ENCODE peak calls at places on chromosomes 1 and 21, in nine cellular contexts. K is body of pancreas, O is uterus, W is brain microvascular endothelial cell, R is A673, V is BE2C, P is PC-3, B is K562, H is left lung. D is an unnamed sample. For H3K27me3, the result is how much of the 10 kb centered on the place peaks cover.

GRCh38 chr1:147700042-147700711 is 29.9 kb upstream of the ACP6 start:
- DNase-seq in H (no peak), W (peak), R (peak), P (peak), K (peak), O (peak), V (peak), B (peak), D (peak)

GRCh38 chr1:217780993-217781392 is 149.8 kb downstream of the SPATA17 start:
- DNase-seq in W (no peak), H (no peak), K (no peak), O (no peak), B (no peak), P (peak), V (no peak), R (peak), D (no peak)

GRCh38 chr1:156644640-156645039 is 2.7 kb downstream of the BCAN start:
- DNase-seq in P (no peak), O (no peak), B (no peak), K (no peak), V (no peak), W (no peak), H (no peak), R (no peak), D (no peak)

GRCh38 chr1:155080250-155081228 is 1.9 kb downstream of the EFNA3 start:
- DNase-seq in O (no peak), B (peak), H (peak), K (no peak), P (peak), R (peak), V (peak), W (no peak), D (no peak)

GRCh38 chr21:45982758-45983731 is 1.5 kb downstream of the COL6A1 start:
- DNase-seq in K (peak), P (peak), H (peak), W (no peak), B (no peak), R (no peak), O (peak), V (peak), D (no peak)

GRCh38 chr1:181504294-181505115 is 21.2 kb downstream of the CACNA1E start:
- DNase-seq in P (peak), R (peak), H (no peak), O (no peak), B (peak), V (peak), K (no peak), W (peak), D (peak)

GRCh38 chr1:53285969-53286760 is 41.7 kb downstream of the LRP8 start:
- DNase-seq in B (no peak), V (no peak), R (no peak), H (no peak), W (no peak), P (no peak), O (no peak), K (no peak), D (no peak)

GRCh38 chr1:67060811-67061218 is 6.9 kb upstream of the SLC35D1 start:
- DNase-seq in V (no peak), R (peak), B (no peak), O (no peak), W (peak), K (peak), P (peak), H (no peak), D (no peak)

GRCh38 chr1:173545688-173546087 is 57.2 kb downstream of the SLC9C2 start:
- DNase-seq in K (no peak), B (no peak), V (no peak), P (peak), H (no peak), W (no peak), O (no peak), R (no peak), D (no peak)

GRCh38 chr1:203643213-203644045 is 16.8 kb downstream of the ATP2B4 start:
- DNase-seq in B (no peak), R (no peak), H (no peak), K (no peak), O (no peak), W (peak), P (no peak), V (no peak), D (peak)

GRCh38 chr1:224082146-224082545 is 31.8 kb upstream of the FBXO28 start:
- DNase-seq in P (no peak), H (no peak), B (no peak), O (no peak), V (no peak), K (no peak), W (peak), R (peak), D (no peak)

GRCh38 chr1:235006132-235006721 is 122.4 kb downstream of the TOMM20 start:
- DNase-seq in K (no peak), O (no peak), V (no peak), R (no peak), P (no peak), H (no peak), W (no peak), B (no peak), D (no peak)

GRCh38 chr1:26017606-26018005 is 4.0 kb upstream of the EXTL1 start:
- DNase-seq in O (peak), H (no peak), P (no peak), K (no peak), B (no peak), V (no peak), R (no peak), W (no peak), D (peak)

GRCh38 chr1:22190731-22191130 is 47.8 kb upstream of the WNT4 start:
- DNase-seq in O (no peak), V (no peak), P (no peak), B (no peak), W (no peak), H (no peak), R (no peak), K (no peak), D (no peak)

GRCh38 chr1:240399381-240399780 is 212.6 kb downstream of the GREM2 start:
- DNase-seq in R (peak), K (no peak), V (no peak), P (peak), H (no peak), W (peak), B (no peak), O (peak), D (peak)

GRCh38 chr1:62286778-62287224 is 32.4 kb downstream of the KANK4 start:
- DNase-seq in O (no peak), H (no peak), P (peak), V (no peak), K (peak), R (peak), W (no peak), B (no peak), D (peak)

GRCh38 chr1:21449906-21450305 is 10.0 kb downstream of the NBPF3 start:
- DNase-seq in O (no peak), R (no peak), H (no peak), W (no peak), V (no peak), B (no peak), K (no peak), P (no peak), D (peak)

GRCh38 chr21:25456672-25457071 is 150.6 kb downstream of the MRPL39 start:
- DNase-seq in R (no peak), K (peak), W (peak), B (no peak), O (no peak), P (peak), H (no peak), V (no peak), D (peak)

GRCh38 chr1:150578278-150579109 is 916 bp downstream of the MCL1 start:
- DNase-seq in W (peak), B (peak), P (peak), O (peak), K (peak), H (no peak), V (peak), R (peak), D (peak)

GRCh38 chr21:39546522-39546921 is 66.2 kb upstream of the B3GALT5 start:
- DNase-seq in V (no peak), K (no peak), P (no peak), O (no peak), H (no peak), R (no peak), B (no peak), W (no peak), D (no peak)

GRCh38 chr1:1260843-1261560 is 12.7 kb downstream of the UBE2J2 start:
- DNase-seq in V (no peak), H (no peak), W (no peak), O (no peak), R (no peak), B (no peak), K (no peak), P (no peak), D (no peak)

GRCh38 chr1:43421396-43421795 is 31.7 kb downstream of the SZT2 start:
- DNase-seq in K (no peak), V (no peak), R (no peak), W (no peak), B (no peak), H (no peak), O (no peak), P (no peak), D (no peak)

GRCh38 chr21:38352536-38353219 is 95.9 kb downstream of the KCNJ15 start:
- DNase-seq in K (peak), V (peak), W (peak), P (peak), B (peak), O (no peak), R (peak), H (no peak), D (peak)

GRCh38 chr1:177811461-177811860 is 158.4 kb downstream of the SEC16B start:
- DNase-seq in K (no peak), R (no peak), O (no peak), W (no peak), P (no peak), V (no peak), B (no peak), H (no peak), D (peak)

GRCh38 chr1:192057766-192058165 is 100.5 kb upstream of the RGS18 start:
- DNase-seq in K (no peak), W (no peak), P (no peak), R (no peak), B (no peak), O (no peak), V (no peak), H (no peak), D (no peak)

GRCh38 chr1:93874025-93874651 is 4.9 kb downstream of the DNTTIP2 start:
- DNase-seq in O (no peak), R (peak), K (no peak), W (peak), V (no peak), P (peak), H (no peak), B (no peak), D (peak)

GRCh38 chr21:39313457-39314154 is at the start of gene BRWD1:
- DNase-seq in V (peak), O (peak), R (peak), K (peak), P (peak), B (peak), W (peak), H (peak), D (peak)

GRCh38 chr1:165666152-165666551 is 32.2 kb downstream of the ALDH9A1 start:
- DNase-seq in V (no peak), H (no peak), W (no peak), B (no peak), O (no peak), P (no peak), K (no peak), R (no peak), D (peak)

GRCh38 chr1:61152706-61153105 is 70.3 kb downstream of the NFIA start:
- DNase-seq in V (no peak), R (no peak), H (no peak), P (no peak), K (peak), W (no peak), B (no peak), O (no peak), D (no peak)

GRCh38 chr1:172719694-172720138 is 60.8 kb downstream of the FASLG start:
- DNase-seq in W (peak), K (no peak), R (peak), P (peak), H (no peak), V (no peak), B (peak), O (no peak), D (peak)

GRCh38 chr1:151309851-151310323 is 17.3 kb downstream of the PI4KB start:
- DNase-seq in V (peak), W (peak), P (no peak), R (no peak), B (no peak), O (peak), K (no peak), H (no peak), D (peak)

GRCh38 chr1:25028910-25029599 is 99.0 kb upstream of the RUNX3 start:
- DNase-seq in O (no peak), B (no peak), H (no peak), W (no peak), P (no peak), K (no peak), R (no peak), V (no peak), D (no peak)

GRCh38 chr1:226066415-226067077 is 4.0 kb downstream of the H3-3A start:
- DNase-seq in P (no peak), W (peak), K (no peak), V (no peak), R (peak), H (no peak), B (no peak), O (no peak), D (no peak)

GRCh38 chr1:28039341-28039740 is 49.1 kb downstream of the EYA3 start:
- DNase-seq in R (no peak), O (no peak), V (no peak), H (no peak), B (no peak), K (no peak), W (no peak), P (no peak), D (no peak)

GRCh38 chr1:94936861-94937620 is 10.1 kb upstream of the CNN3 start:
- DNase-seq in H (no peak), R (no peak), O (no peak), V (no peak), K (no peak), P (no peak), W (no peak), B (no peak), D (no peak)

GRCh38 chr1:28091043-28091781 is 2.8 kb upstream of the EYA3 start:
- DNase-seq in W (peak), O (peak), R (peak), V (peak), H (no peak), K (peak), B (peak), P (peak), D (peak)

GRCh38 chr1:116239916-116240315 is 128.7 kb downstream of the MAB21L3 start:
- DNase-seq in B (no peak), P (no peak), O (no peak), V (no peak), R (no peak), H (no peak), W (no peak), K (no peak), D (no peak)

GRCh38 chr1:39387452-39387851 is 104.0 kb upstream of the BMP8A start:
- DNase-seq in R (no peak), H (no peak), W (peak), K (no peak), B (peak), O (no peak), V (no peak), P (peak), D (no peak)
- TF ChIP-seq CTCF in R (peak), H (no peak), W (peak), K (no peak), B (peak), O (no peak), V (peak), P (peak), D (peak)

GRCh38 chr1:214571281-214571680 is 19.9 kb upstream of the PTPN14 start:
- DNase-seq in V (no peak), H (no peak), K (no peak), P (no peak), O (no peak), B (no peak), W (no peak), R (no peak), D (no peak)

GRCh38 chr1:214567481-214567980 is 16.1 kb upstream of the PTPN14 start:
- DNase-seq in R (no peak), O (no peak), V (no peak), H (no peak), K (no peak), W (no peak), B (no peak), P (no peak), D (no peak)

GRCh38 chr1:214570442-214570841 is 19.0 kb upstream of the PTPN14 start:
- DNase-seq in P (peak), R (no peak), O (no peak), B (no peak), W (peak), V (no peak), H (no peak), K (no peak), D (peak)

GRCh38 chr1:214568328-214568727 is 16.9 kb upstream of the PTPN14 start:
- DNase-seq in O (no peak), B (no peak), P (peak), K (no peak), R (no peak), W (no peak), H (no peak), V (no peak), D (no peak)

DNA sequence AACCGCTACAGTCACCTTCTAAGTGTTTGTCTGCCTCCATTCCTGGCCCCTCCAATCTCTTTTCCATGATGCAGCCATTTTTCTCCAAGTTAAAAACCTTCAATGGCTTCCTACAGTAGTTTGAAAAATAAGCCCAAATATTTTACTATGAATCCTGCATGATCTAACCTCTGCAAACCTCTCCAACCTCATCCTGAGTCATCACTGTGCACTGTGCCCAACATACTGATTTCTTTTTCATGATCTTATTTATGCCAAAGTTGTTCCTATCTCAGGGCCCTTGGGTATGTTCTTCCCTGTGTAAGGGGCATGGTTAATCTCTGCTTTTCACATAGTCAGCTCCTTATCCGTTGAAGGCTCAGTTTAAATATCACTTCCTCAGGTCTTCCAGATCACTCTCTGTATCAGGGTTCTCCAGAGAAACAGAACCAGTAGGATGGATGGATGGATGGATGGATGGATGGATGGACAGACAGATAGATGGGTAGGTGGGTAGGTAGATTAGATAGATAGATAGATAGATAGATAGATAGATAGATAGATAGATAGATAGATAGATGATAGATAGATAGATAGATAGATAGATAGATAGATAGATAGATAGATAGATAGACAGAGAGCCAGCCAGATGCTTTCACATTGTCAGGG is 18.1 kb upstream of the PTPN14 start:
- DNase-seq in K (no peak), W (peak), V (no peak), H (no peak), P (peak), O (no peak), R (no peak), B (no peak), D (peak)
- H3K27me3 ChIP-seq in K (under half), W (under half), V (under half), H (under half), P (under half), O (under half), R (under half), B (under half), D (under half)

GRCh38 chr1:45859221-45859620 is 55.8 kb downstream of the MAST2 start:
- DNase-seq in H (no peak), B (no peak), R (no peak), K (no peak), P (no peak), W (no peak), O (no peak), V (no peak), D (no peak)
- H3K4me3 ChIP-seq in H (no peak), B (no peak), R (no peak), K (no peak), P (no peak), W (no peak), O (no peak), V (no peak), D (no peak)

GRCh38 chr1:65528104-65528503 is 107.6 kb downstream of the LEPR start:
- DNase-seq in W (no peak), O (no peak), P (no peak), B (no peak), V (no peak), R (no peak), H (no peak), K (no peak), D (no peak)
- TF ChIP-seq CTCF in W (peak), O (no peak), P (peak), B (no peak), V (peak), R (peak), H (peak), K (no peak), D (peak)

DNA sequence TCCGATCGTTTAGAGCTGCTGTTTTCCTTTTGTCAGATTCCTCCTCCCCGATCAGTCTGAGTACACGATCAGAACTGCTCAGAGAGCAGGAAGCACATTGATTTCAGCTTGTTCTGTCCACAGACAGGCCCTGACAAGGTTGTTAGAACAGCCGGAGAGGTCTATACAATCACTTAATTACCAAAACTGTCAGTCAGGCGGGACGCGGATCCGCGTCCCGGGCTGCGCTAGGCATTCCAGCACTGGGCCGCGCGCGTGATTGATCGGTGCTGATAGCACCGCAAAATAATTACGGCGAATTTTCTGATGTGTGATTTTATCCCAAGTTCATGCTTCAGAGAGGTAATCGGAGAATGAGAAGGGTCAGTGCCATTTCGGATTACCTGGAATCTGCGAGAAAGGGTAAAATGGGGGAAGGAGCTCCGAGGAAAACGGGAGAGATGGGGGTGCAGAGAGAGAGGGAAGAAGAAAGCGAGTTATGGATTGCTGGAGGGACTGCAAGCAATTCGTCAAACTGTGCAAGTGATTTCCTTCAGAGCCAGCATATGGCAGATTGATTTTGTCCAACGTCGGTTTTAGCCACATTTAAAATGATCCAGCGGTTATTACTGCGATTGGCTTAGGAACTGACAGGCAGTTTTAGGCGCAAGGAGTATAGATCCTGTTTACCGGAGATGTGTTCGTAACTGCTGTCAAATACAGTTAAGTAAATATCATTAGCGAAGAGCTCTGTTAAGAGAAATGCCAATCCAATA is 9.0 kb upstream of the BARHL2 start:
- DNase-seq in H (peak), B (no peak), V (no peak), O (no peak), P (no peak), R (no peak), K (no peak), W (no peak), D (peak)
- H3K27me3 ChIP-seq in H (half or more), B (under half), V (half or more), O (under half), P (half or more), R (under half), K (half or more), W (half or more), D (half or more)

GRCh38 chr1:205228052-205228451 is 306 bp downstream of the TMCC2 start:
- DNase-seq in H (no peak), P (no peak), V (no peak), K (no peak), B (no peak), R (no peak), W (no peak), O (no peak), D (no peak)

GRCh38 chr1:205230965-205231364 is 3.2 kb downstream of the TMCC2 start:
- DNase-seq in B (no peak), H (no peak), W (no peak), P (no peak), V (no peak), R (no peak), O (no peak), K (no peak), D (no peak)

GRCh38 chr1:205229916-205230700 is 2.4 kb downstream of the TMCC2 start:
- DNase-seq in K (no peak), P (no peak), H (no peak), B (no peak), O (no peak), W (no peak), R (no peak), V (no peak), D (no peak)

GRCh38 chr1:205227584-205228006 is at the start of gene TMCC2:
- DNase-seq in V (peak), O (peak), H (peak), B (peak), P (peak), K (peak), R (peak), W (peak), D (peak)

GRCh38 chr1:205229399-205229861 is 1.7 kb downstream of the TMCC2 start:
- DNase-seq in H (no peak), O (peak), K (peak), W (no peak), B (peak), R (peak), V (peak), P (peak), D (peak)
- H3K4me3 ChIP-seq in H (peak), O (peak), K (peak), W (no peak), B (no peak), R (peak), V (peak), P (peak), D (peak)

GRCh38 chr1:197208945-197209344 is 59.1 kb upstream of the CRB1 start:
- DNase-seq in V (no peak), B (no peak), H (no peak), K (no peak), R (no peak), P (no peak), O (no peak), W (no peak), D (no peak)

GRCh38 chr1:197210426-197210825 is 57.6 kb upstream of the CRB1 start:
- DNase-seq in P (no peak), B (no peak), O (no peak), H (no peak), W (no peak), K (no peak), V (no peak), R (no peak), D (peak)

GRCh38 chr1:197207081-197207480 is 60.6 kb upstream of the ASPM start:
- DNase-seq in B (no peak), P (no peak), R (no peak), W (no peak), O (no peak), K (no peak), V (no peak), H (no peak), D (no peak)
- TF ChIP-seq CTCF in B (no peak), P (no peak), R (no peak), W (no peak), O (no peak), K (no peak), V (no peak), H (no peak), D (no peak)